ENCODE peak calls at places on chromosomes 1 and 21, in nine cellular contexts. M is CD4-positive, alpha-beta memory T cell; S is CD8-positive, alpha-beta memory T cell; E is breast epithelium; A is SK-N-SH; G is heart right ventricle; X is lung; R is small intestine; C is tibial nerve. F is an unnamed sample.
A peak's percentile ranks its signal among the peaks of the same experiment; 100 is the strongest.

GRCh38 chr1:166700696-166701095 is 138.6 kb upstream of the POGK start:
- DNase-seq in C (no peak), G (no peak), E (no peak), S (no peak), R (no peak), X (no peak), A (no peak), M (no peak), F (peak; percentile 5)

GRCh38 chr1:183419399-183419798 is 1.2 kb upstream of the NMNAT2 start:
- DNase-seq in E (no peak), S (no peak), M (no peak), G (no peak), C (no peak), A (no peak), R (no peak), X (no peak), F (no peak)

GRCh38 chr1:204151562-204152309 is at the start of gene ETNK2:
- DNase-seq in M (peak; percentile 61), E (peak; percentile 63), X (peak; percentile 47), S (peak; percentile 67), C (peak; percentile 48), G (peak; percentile 67), R (no peak), A (peak; percentile 98), F (peak; percentile 50)

GRCh38 chr1:84415386-84415785 is 17.1 kb downstream of the DNASE2B start:
- DNase-seq in X (no peak), G (no peak), R (no peak), M (no peak), S (no peak), C (no peak), A (no peak), E (no peak), F (no peak)

GRCh38 chr1:169680377-169681019 is 30.9 kb downstream of the SELL start:
- DNase-seq in R (no peak), M (no peak), A (no peak), S (no peak), X (no peak), G (no peak), E (no peak), C (no peak), F (no peak)

GRCh38 chr1:25009675-25010262 is 79.7 kb upstream of the RUNX3 start:
- DNase-seq in C (no peak), M (no peak), E (no peak), S (no peak), A (no peak), G (no peak), R (no peak), X (no peak), F (no peak)

GRCh38 chr1:65113298-65113697 is 34.7 kb upstream of the AK4 start:
- DNase-seq in R (no peak), X (no peak), M (no peak), A (no peak), C (no peak), S (no peak), G (no peak), E (no peak), F (no peak)

GRCh38 chr1:208682664-208683013 is 438.5 kb upstream of the PLXNA2 start:
- DNase-seq in A (peak; percentile 12), S (no peak), R (peak; percentile 20), C (no peak), X (no peak), G (no peak), E (no peak), M (no peak), F (no peak)

GRCh38 chr1:183632087-183632486 is 3.5 kb downstream of the ARPC5 start:
- DNase-seq in G (no peak), A (no peak), X (no peak), M (no peak), E (no peak), S (no peak), R (no peak), C (no peak), F (no peak)

GRCh38 chr1:94209425-94209824 is 28.0 kb downstream of the ARHGAP29 start:
- DNase-seq in R (no peak), X (no peak), C (no peak), G (no peak), A (no peak), M (no peak), E (no peak), S (no peak), F (no peak)

GRCh38 chr1:238628130-238628529 is 737.4 kb upstream of the ZP4 start:
- DNase-seq in S (no peak), E (no peak), R (no peak), A (no peak), M (no peak), G (no peak), C (no peak), X (no peak), F (no peak)

GRCh38 chr1:115495603-115496002 is 146.2 kb upstream of the VANGL1 start:
- DNase-seq in A (no peak), E (no peak), C (no peak), S (no peak), R (no peak), X (no peak), G (no peak), M (no peak), F (peak; percentile 69)

GRCh38 chr1:25912076-25912831 is 6.0 kb upstream of the STMN1 start:
- DNase-seq in G (no peak), S (no peak), M (no peak), R (no peak), E (no peak), C (no peak), A (no peak), X (no peak), F (no peak)

GRCh38 chr1:51190996-51191395 is 45.1 kb upstream of the RNF11 start:
- DNase-seq in A (no peak), S (no peak), E (no peak), C (no peak), M (no peak), R (no peak), X (no peak), G (no peak), F (no peak)

GRCh38 chr1:229003233-229004031 is 267.5 kb upstream of the RAB4A start:
- DNase-seq in C (no peak), G (no peak), A (no peak), X (no peak), M (no peak), E (peak; percentile 44), R (no peak), S (no peak), F (no peak)

DNA sequence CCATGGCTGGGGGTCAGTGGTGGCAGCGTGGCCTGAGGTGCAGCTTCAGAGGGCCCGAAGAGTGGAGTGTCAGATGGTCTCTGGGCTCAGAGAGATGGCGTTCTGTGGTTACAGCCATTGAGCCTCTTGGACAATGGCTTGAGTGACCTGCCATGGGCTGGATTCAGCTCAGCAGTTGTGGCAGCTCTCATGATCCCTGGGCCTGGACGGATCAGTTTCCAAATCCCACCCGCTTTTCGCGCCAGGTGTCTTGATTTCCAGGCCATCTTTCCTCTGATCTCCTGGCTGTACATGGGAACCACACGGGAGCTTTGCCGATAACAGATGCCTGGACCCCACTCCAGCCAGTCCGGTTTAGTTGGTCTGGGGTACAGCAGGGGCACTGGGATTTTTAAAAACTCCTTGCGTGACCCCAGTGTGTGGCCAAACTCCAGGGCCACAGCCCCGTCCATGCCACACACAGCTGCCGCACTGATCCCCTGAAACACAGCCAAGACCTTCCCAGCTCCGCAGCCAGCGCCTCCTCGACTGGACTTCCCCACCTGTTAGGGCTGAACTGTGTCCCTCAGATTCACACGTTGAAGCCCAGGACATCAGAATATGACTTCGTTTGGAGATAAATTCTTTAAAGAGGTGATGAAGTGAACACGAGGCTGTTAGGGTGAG is 67.9 kb downstream of the ATP5PO start:
- DNase-seq in X (no peak), E (no peak), A (no peak), S (no peak), R (no peak), G (no peak), C (no peak), M (no peak), F (no peak)
- H3K4me1 ChIP-seq in X (no peaks in the 10 kb centered on the region), E (no peaks in the 10 kb centered on the region), A (no peaks in the 10 kb centered on the region), S (no peaks in the 10 kb centered on the region), R (peaks cover 3% of the 10 kb centered on the region), G (peaks cover 12% of the 10 kb centered on the region), C (peaks cover 16% of the 10 kb centered on the region), M (no peaks in the 10 kb centered on the region), F (no peaks in the 10 kb centered on the region)

DNA sequence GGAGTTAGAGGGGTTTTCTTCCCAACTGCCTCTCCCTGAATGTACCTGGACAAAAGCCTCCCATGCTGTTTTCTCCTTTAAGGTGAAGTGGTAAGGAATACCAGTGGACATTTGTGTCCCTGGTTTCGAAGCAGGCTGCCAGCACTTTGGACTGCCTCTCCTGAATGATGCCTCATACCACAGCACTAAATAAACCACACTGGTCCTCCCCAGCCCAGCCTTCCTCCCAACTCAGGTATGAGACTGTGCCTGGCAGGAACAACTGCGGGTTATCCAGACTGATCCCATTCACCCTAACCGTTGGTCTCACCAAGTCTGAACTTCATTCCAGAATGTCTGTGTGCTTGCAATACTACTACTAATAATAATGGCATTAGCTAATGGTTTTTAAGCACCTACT is 9.3 kb downstream of the COQ8A start:
- DNase-seq in R (no peak), E (no peak), S (no peak), M (no peak), X (no peak), G (no peak), C (no peak), A (no peak), F (no peak)
- H3K4me1 ChIP-seq in R (peaks cover 5% of the 10 kb centered on the region), E (no peaks in the 10 kb centered on the region), S (no peaks in the 10 kb centered on the region), M (no peaks in the 10 kb centered on the region), X (peaks cover 12% of the 10 kb centered on the region), G (peaks cover 48% of the 10 kb centered on the region), C (no peaks in the 10 kb centered on the region), A (peaks cover 16% of the 10 kb centered on the region), F (no peaks in the 10 kb centered on the region)

DNA sequence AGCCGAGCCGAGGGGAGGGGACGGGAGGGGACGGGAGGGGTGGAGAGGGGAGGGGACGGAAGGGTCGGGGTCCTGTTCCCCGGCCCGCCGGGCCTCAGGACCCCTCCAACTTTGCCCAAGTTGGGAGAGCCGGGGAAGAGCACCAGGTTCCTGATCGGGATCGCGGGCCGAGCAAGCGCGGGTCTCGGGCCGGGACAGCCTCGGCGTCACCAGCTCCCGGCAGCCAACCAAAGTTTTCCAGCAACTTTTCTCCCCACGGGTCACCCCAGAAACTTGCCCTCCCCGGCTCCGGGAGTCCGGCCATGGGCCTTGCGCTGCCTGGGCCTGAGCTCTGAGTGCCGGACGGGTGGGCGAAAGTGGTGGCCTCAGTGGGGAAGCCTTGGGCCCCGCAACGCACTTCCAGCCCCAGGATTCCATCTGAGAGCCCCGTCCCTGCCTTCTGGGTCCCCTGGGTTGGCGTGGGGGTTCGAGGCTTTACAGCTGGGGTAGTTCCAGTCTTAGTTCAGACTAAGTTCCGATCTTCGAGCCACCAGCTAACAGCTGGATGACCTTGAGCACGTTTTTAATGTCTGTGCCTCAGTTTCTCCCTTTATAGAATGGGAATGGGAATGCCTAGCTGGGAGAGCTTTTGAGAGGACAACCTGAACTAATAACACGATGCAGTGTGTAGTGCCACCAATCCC is 458 bp downstream of the ZC3H12A start:
- DNase-seq in A (no peak), E (peak; percentile 35), M (no peak), S (no peak), G (no peak), C (no peak), R (no peak), X (no peak), F (peak; percentile 21)
- H3K4me1 ChIP-seq in A (peaks cover 70% of the 10 kb centered on the region), E (peaks cover 15% of the 10 kb centered on the region), M (peaks cover 40% of the 10 kb centered on the region), S (peaks cover 57% of the 10 kb centered on the region), G (peaks cover 72% of the 10 kb centered on the region), C (peaks cover 78% of the 10 kb centered on the region), R (peaks cover 7% of the 10 kb centered on the region), X (peaks cover 7% of the 10 kb centered on the region), F (peaks cover 64% of the 10 kb centered on the region)

DNA sequence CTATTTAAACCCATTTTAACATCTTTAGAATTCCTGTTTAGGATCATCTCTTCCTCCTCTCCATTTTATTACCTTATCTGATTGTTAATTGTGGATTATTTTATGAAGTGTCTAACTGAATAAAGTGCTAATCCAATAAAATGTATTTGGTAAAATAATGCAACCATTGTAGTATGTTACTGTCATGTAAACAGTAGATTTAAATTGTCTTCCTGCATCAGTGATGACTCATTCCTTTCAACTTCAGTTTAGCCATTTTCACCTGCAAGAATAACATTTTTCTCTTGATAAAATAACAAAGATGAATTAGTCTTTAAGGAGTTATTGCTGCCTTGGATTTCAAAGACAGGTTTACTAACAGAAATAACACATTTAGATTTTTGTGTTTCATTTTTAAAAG is 5.4 kb downstream of the PPP2R5A start:
- DNase-seq in G (no peak), C (no peak), X (no peak), M (no peak), R (no peak), E (no peak), A (no peak), S (no peak), F (no peak)
- H3K4me1 ChIP-seq in G (peaks cover 67% of the 10 kb centered on the region), C (peaks cover 58% of the 10 kb centered on the region), X (peaks cover 25% of the 10 kb centered on the region), M (peaks cover 78% of the 10 kb centered on the region), R (peaks cover 10% of the 10 kb centered on the region), E (peaks cover 3% of the 10 kb centered on the region), A (peaks cover 7% of the 10 kb centered on the region), S (peaks cover 74% of the 10 kb centered on the region), F (peaks cover 28% of the 10 kb centered on the region)

F was measured in A673.